ENCODE peak calls at places on chromosomes 2 and 18, in four cellular contexts. R is GM23338, E is OCI-LY7, F is MM.1S. D is an unnamed sample.
A peak's percentile ranks its signal among the peaks of the same experiment; 100 is the strongest.

GRCh38 chr2:228545041-228545440 is 363.6 kb upstream of the SPHKAP start:
- DNase-seq in E (no peak), F (no peak), R (no peak), D (no peak)

GRCh38 chr2:38016177-38016576 is 59.8 kb downstream of the CYP1B1 start:
- DNase-seq in F (no peak), E (no peak), R (no peak), D (no peak)

GRCh38 chr2:239189711-239190131 is 211.1 kb downstream of the HDAC4 start:
- DNase-seq in F (no peak), E (no peak), R (no peak), D (no peak)

GRCh38 chr2:108297436-108298141 is 8.9 kb downstream of the SULT1C2 start:
- DNase-seq in F (no peak), R (no peak), E (no peak), D (no peak)

GRCh38 chr18:79947881-79948610 is 3.4 kb downstream of the SLC66A2 start:
- DNase-seq in F (no peak), E (no peak), R (no peak), D (no peak)

GRCh38 chr18:39627936-39628335 is 2062.3 kb upstream of the CELF4 start:
- DNase-seq in F (no peak), E (no peak), R (no peak), D (no peak)

GRCh38 chr18:77308216-77308615 is 58.6 kb downstream of the GALR1 start:
- DNase-seq in R (no peak), E (no peak), F (no peak), D (no peak)

GRCh38 chr2:35454966-35455638 is 900.5 kb upstream of the CRIM1 start:
- DNase-seq in F (no peak), R (peak; percentile 61), E (no peak), D (no peak)

GRCh38 chr2:161171595-161171929 is 11.3 kb downstream of the TANK start:
- DNase-seq in F (no peak), E (no peak), R (no peak), D (no peak)

GRCh38 chr18:50161806-50162205 is 33.1 kb downstream of the MYO5B start:
- DNase-seq in R (no peak), E (no peak), F (no peak), D (peak; percentile 26)

GRCh38 chr2:144943986-144944385 is 424.1 kb upstream of the ZEB2 start:
- DNase-seq in R (no peak), E (no peak), F (no peak), D (no peak)

GRCh38 chr18:54149078-54149697 is 75.3 kb downstream of the MBD2 start:
- DNase-seq in E (no peak), F (no peak), R (peak; percentile 14), D (peak; percentile 56)

GRCh38 chr18:49666045-49666444 is 104.2 kb downstream of the LIPG start:
- DNase-seq in F (no peak), R (no peak), E (no peak), D (no peak)

GRCh38 chr18:21194871-21195771 is 46.9 kb upstream of the GREB1L start:
- DNase-seq in E (peak; percentile 57), F (peak; percentile 54), R (peak; percentile 67), D (peak; percentile 42)

GRCh38 chr2:39027427-39027826 is 93.4 kb downstream of the SOS1 start:
- DNase-seq in E (no peak), R (peak; percentile 38), F (no peak), D (no peak)

GRCh38 chr2:223197046-223197445 is 145.1 kb downstream of the KCNE4 start:
- DNase-seq in E (no peak), F (no peak), R (no peak), D (no peak)

GRCh38 chr2:187994464-187995331 is 297.0 kb upstream of the GULP1 start:
- DNase-seq in R (no peak), F (peak; percentile 84), E (no peak), D (peak; percentile 33)

GRCh38 chr18:37483984-37484892 is 81.4 kb downstream of the CELF4 start:
- DNase-seq in R (peak; percentile 61), E (no peak), F (no peak), D (no peak)

DNA sequence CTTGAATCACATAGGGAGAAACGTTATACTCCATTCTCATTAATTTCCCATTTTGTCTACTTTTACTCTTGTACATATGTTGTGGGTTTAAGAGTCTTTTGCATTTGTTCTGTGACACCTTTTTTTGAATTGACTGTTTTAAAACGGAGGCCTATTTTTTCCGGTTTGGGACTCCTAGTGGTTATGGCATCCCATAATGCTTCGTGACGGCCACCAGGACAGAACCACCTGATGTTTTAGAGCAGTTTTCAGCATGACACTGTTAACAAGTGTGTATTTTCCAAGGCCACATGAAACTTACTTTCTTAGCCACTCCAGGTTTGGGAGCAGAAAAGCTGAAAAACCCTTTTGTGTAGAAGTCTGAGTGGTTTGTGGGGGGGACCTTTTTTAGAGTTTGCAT is 8.4 kb downstream of the SOX11 start:
- DNase-seq in E (peak; percentile 64), R (no peak), F (peak; percentile 75), D (no peak)
- H2AFZ ChIP-seq in E (no peak overlapping the region), R (no peak overlapping the region), F (peak overlapping the region; percentile 5), D (no peak overlapping the region)

GRCh38 chr2:202015471-202015870 is 18.2 kb upstream of the FZD7 start:
- DNase-seq in R (no peak), F (no peak), E (no peak), D (no peak)

GRCh38 chr2:202016579-202017227 is 17.0 kb upstream of the FZD7 start:
- DNase-seq in E (no peak), R (no peak), F (no peak), D (no peak)

GRCh38 chr2:202017940-202018339 is 15.7 kb upstream of the FZD7 start:
- DNase-seq in E (no peak), F (no peak), R (no peak), D (no peak)

GRCh38 chr2:202014328-202015034 is 19.2 kb upstream of the FZD7 start:
- DNase-seq in R (no peak), F (no peak), E (no peak), D (no peak)

GRCh38 chr2:202015035-202015345 is 18.7 kb upstream of the FZD7 start:
- DNase-seq in F (no peak), E (no peak), R (no peak), D (no peak)
- H4K20me1 ChIP-seq in F (no peaks in the 10 kb centered on the region), E (no peaks in the 10 kb centered on the region), R (no peaks in the 10 kb centered on the region), D (no peaks in the 10 kb centered on the region)

DNA sequence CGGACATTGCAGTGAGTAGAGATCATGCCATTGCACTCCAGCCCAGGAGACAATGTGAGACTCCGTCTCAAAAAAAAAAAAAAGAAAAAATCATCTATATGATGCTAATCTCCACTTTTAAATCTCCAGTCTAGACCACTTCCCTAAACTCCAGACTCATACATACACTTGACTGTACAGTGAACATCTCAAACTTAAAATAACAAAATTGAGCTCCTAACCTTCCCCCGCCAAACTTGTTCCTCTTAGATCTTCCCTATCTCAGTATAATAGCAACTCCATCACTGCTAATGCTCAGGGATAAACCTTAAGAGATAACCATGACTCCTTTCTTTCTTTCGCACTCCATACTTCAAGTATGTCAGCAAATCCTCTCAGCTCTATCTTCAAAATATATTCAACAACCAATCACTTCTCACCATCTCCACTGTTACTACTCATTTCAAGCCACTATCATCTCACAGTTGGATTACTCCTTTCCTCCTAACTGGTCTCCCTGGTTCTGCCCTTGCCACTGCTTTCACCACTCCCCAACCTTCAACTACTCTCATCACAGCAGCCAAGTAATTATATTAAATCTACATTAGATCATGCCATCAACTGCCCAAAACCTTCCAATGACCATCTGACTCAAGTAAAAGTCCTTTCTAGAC is 12.0 kb downstream of the MEMO1 start:
- DNase-seq in E (no peak), R (no peak), F (no peak), D (no peak)
- TF ChIP-seq EZH2phosphoT487 in E (no peak), R (no peak), F (no peak), D (no peak)

GRCh38 chr2:20915271-20915670 is 92.4 kb upstream of the LDAH start:
- DNase-seq in R (no peak), F (no peak), E (no peak), D (no peak)

GRCh38 chr2:20914771-20915170 is 91.9 kb upstream of the LDAH start:
- DNase-seq in F (no peak), E (no peak), R (no peak), D (no peak)

GRCh38 chr2:20917287-20917660 is 94.4 kb upstream of the LDAH start:
- DNase-seq in E (no peak), R (no peak), F (no peak), D (no peak)

GRCh38 chr2:20917724-20918572 is 95.0 kb upstream of the LDAH start:
- DNase-seq in E (no peak), F (no peak), R (no peak), D (no peak)

DNA sequence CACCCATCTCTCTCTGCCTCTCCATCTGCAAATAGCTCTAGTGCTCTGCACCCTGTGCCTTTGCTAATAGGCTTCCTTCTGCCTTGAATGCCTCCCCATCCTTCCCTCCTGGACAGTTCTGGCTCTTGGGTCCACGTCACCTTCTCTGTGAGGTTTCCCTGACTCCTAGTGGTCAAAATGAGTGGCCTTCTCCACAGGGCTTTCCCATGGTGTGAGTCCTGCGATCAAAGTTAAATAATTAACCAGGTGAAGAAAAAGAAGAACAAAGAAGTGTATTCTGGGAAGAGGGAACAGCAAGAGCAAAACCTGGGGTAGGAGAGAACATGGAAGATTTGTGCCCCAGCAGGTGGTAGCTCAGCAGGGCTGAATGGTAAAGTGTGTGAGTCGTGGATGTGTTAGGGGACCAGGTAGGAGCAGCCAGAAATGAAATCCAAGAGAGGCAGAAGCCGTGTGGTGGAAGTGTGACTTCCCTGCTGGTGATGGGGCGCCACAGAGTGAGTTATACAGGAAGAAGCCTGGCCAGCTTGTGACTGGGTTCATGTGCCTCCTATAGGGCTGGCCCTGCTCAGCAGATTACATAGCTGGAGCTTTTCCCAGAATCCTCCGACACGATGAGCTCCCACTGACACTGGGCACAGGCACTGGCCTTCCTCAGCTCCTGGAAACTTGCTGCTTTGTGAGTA is 93.8 kb upstream of the LDAH start:
- DNase-seq in F (no peak), R (peak; percentile 12), E (no peak), D (peak; percentile 68)
- H2AFZ ChIP-seq in F (no peak overlapping the region), R (no peak overlapping the region), E (no peak overlapping the region), D (peak overlapping the region; percentile 38)

D was measured in hepatocyte.